ENCODE peak calls at places on chromosomes 12 and 14, in ten cellular contexts. One of them, this sample, is unnamed.

GRCh38 chr14:67358914-67359313 is 690 bp downstream of the ATP6V1D start:
- DNase-seq in astrocyte: no peak
- DNase-seq in GM23338: peak
- DNase-seq in PC-3: peak
- DNase-seq in K562: no peak
- DNase-seq in GM23248: peak
- DNase-seq in H1: no peak
- DNase-seq in fibroblast of lung: no peak
- DNase-seq in neural progenitor cell: peak
- DNase-seq in endothelial cell of umbilical vein: no peak
- DNase-seq in this sample: no peak

GRCh38 chr14:61433169-61433568 is 111.8 kb downstream of the PRKCH start:
- DNase-seq in astrocyte: no peak
- DNase-seq in GM23338: no peak
- DNase-seq in PC-3: peak
- DNase-seq in K562: no peak
- DNase-seq in GM23248: no peak
- DNase-seq in H1: no peak
- DNase-seq in fibroblast of lung: no peak
- DNase-seq in neural progenitor cell: no peak
- DNase-seq in endothelial cell of umbilical vein: peak
- DNase-seq in this sample: no peak

GRCh38 chr12:21659383-21659782 is 1.7 kb upstream of the LDHB start:
- DNase-seq in astrocyte: no peak
- DNase-seq in GM23338: peak
- DNase-seq in PC-3: peak
- DNase-seq in K562: peak
- DNase-seq in GM23248: no peak
- DNase-seq in H1: no peak
- DNase-seq in fibroblast of lung: no peak
- DNase-seq in neural progenitor cell: no peak
- DNase-seq in endothelial cell of umbilical vein: no peak
- DNase-seq in this sample: no peak

GRCh38 chr12:121955258-121956040 is 37.1 kb downstream of the CFAP251 start:
- DNase-seq in astrocyte: no peak
- DNase-seq in GM23338: peak
- DNase-seq in PC-3: peak
- DNase-seq in K562: peak
- DNase-seq in GM23248: peak
- DNase-seq in H1: no peak
- DNase-seq in fibroblast of lung: peak
- DNase-seq in neural progenitor cell: peak
- DNase-seq in endothelial cell of umbilical vein: peak
- DNase-seq in this sample: no peak

GRCh38 chr14:79693935-79694334 is 517.4 kb downstream of the DIO2 start:
- DNase-seq in astrocyte: no peak
- DNase-seq in GM23338: no peak
- DNase-seq in PC-3: no peak
- DNase-seq in K562: no peak
- DNase-seq in GM23248: no peak
- DNase-seq in H1: no peak
- DNase-seq in fibroblast of lung: no peak
- DNase-seq in neural progenitor cell: no peak
- DNase-seq in endothelial cell of umbilical vein: no peak
- DNase-seq in this sample: no peak

GRCh38 chr14:57816568-57817284 is 49.2 kb downstream of the SLC35F4 start:
- DNase-seq in astrocyte: peak
- DNase-seq in GM23338: no peak
- DNase-seq in PC-3: peak
- DNase-seq in K562: no peak
- DNase-seq in GM23248: peak
- DNase-seq in H1: no peak
- DNase-seq in fibroblast of lung: no peak
- DNase-seq in neural progenitor cell: no peak
- DNase-seq in endothelial cell of umbilical vein: no peak
- DNase-seq in this sample: peak

GRCh38 chr14:21093769-21094681 is 4.4 kb downstream of the ZNF219 start:
- DNase-seq in astrocyte: no peak
- DNase-seq in GM23338: peak
- DNase-seq in PC-3: no peak
- DNase-seq in K562: no peak
- DNase-seq in GM23248: no peak
- DNase-seq in H1: no peak
- DNase-seq in fibroblast of lung: no peak
- DNase-seq in neural progenitor cell: peak
- DNase-seq in endothelial cell of umbilical vein: no peak
- DNase-seq in this sample: no peak

GRCh38 chr12:4435537-4435936 is 10.1 kb downstream of the FGF6 start:
- DNase-seq in astrocyte: no peak
- DNase-seq in GM23338: no peak
- DNase-seq in PC-3: no peak
- DNase-seq in K562: no peak
- DNase-seq in GM23248: no peak
- DNase-seq in H1: no peak
- DNase-seq in fibroblast of lung: no peak
- DNase-seq in neural progenitor cell: no peak
- DNase-seq in endothelial cell of umbilical vein: no peak
- DNase-seq in this sample: no peak

GRCh38 chr14:50859296-50859624 is 12.6 kb upstream of the ABHD12B start:
- DNase-seq in astrocyte: no peak
- DNase-seq in GM23338: no peak
- DNase-seq in PC-3: peak
- DNase-seq in K562: no peak
- DNase-seq in GM23248: no peak
- DNase-seq in H1: no peak
- DNase-seq in fibroblast of lung: no peak
- DNase-seq in neural progenitor cell: no peak
- DNase-seq in endothelial cell of umbilical vein: no peak
- DNase-seq in this sample: no peak

GRCh38 chr14:50864237-50864636 is 7.6 kb upstream of the ABHD12B start:
- DNase-seq in astrocyte: no peak
- DNase-seq in GM23338: no peak
- DNase-seq in PC-3: no peak
- DNase-seq in K562: no peak
- DNase-seq in GM23248: no peak
- DNase-seq in H1: no peak
- DNase-seq in fibroblast of lung: no peak
- DNase-seq in neural progenitor cell: no peak
- DNase-seq in endothelial cell of umbilical vein: no peak
- DNase-seq in this sample: no peak

GRCh38 chr14:50862171-50862570 is 9.7 kb upstream of the ABHD12B start:
- DNase-seq in astrocyte: no peak
- DNase-seq in GM23338: no peak
- DNase-seq in PC-3: no peak
- DNase-seq in K562: no peak
- DNase-seq in GM23248: no peak
- DNase-seq in H1: no peak
- DNase-seq in fibroblast of lung: peak
- DNase-seq in neural progenitor cell: no peak
- DNase-seq in endothelial cell of umbilical vein: no peak
- DNase-seq in this sample: no peak

GRCh38 chr14:50856660-50857059 is 15.2 kb upstream of the ABHD12B start:
- DNase-seq in astrocyte: no peak
- DNase-seq in GM23338: no peak
- DNase-seq in PC-3: no peak
- DNase-seq in K562: no peak
- DNase-seq in GM23248: no peak
- DNase-seq in H1: no peak
- DNase-seq in fibroblast of lung: no peak
- DNase-seq in neural progenitor cell: no peak
- DNase-seq in endothelial cell of umbilical vein: no peak
- DNase-seq in this sample: no peak

GRCh38 chr14:50860478-50861086 is 11.3 kb upstream of the ABHD12B start:
- DNase-seq in astrocyte: peak
- DNase-seq in GM23338: peak
- DNase-seq in PC-3: peak
- DNase-seq in K562: peak
- DNase-seq in GM23248: peak
- DNase-seq in H1: peak
- DNase-seq in fibroblast of lung: peak
- DNase-seq in neural progenitor cell: peak
- DNase-seq in endothelial cell of umbilical vein: peak
- DNase-seq in this sample: peak
- H3K27ac ChIP-seq in astrocyte: peak
- H3K27ac ChIP-seq in GM23338: no peak
- H3K27ac ChIP-seq in PC-3: peak
- H3K27ac ChIP-seq in K562: no peak
- H3K27ac ChIP-seq in GM23248: peak
- H3K27ac ChIP-seq in H1: no peak
- H3K27ac ChIP-seq in fibroblast of lung: peak
- H3K27ac ChIP-seq in neural progenitor cell: no peak
- H3K27ac ChIP-seq in endothelial cell of umbilical vein: peak
- H3K27ac ChIP-seq in this sample: peak

DNA sequence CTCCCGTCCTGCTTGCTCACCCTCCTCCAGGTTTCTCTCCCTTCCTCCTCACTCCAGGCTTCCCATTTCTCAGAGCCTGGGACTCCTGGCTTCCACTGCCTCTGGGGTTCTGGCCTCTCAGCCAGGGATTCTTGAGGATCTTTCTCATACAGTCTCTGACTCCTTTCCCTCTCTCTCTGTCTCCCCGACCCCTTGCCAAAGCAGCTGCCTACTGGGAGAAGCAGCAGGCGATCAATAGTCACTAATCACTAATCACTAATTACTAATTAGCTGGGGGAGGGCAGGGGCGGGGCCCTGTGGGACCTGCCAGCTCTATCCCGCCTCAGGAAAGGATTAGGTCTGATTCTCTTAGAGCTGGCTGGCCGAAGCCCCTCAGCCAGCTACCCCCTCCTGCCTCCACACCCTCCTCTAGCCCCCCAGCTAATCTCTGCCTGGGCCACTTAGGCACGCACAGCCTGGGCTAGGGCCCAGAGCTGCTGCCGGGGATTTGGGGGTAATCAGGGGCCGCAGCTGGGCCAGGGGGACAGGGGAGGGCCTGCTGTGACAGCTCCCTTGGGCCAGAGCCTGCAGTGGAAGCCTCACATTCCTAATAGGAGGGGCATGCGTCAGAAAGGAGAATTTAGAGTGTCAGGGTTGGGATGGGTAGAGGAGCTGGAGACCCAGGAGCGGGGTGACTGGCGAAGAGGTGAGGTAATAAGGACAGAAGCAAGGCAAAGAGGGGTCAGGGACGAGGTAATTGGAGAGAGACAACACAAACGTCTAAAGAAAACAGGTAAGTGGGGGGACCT is 2.8 kb downstream of the NXPH4 start:
- DNase-seq in astrocyte: no peak
- DNase-seq in GM23338: no peak
- DNase-seq in PC-3: no peak
- DNase-seq in K562: no peak
- DNase-seq in GM23248: no peak
- DNase-seq in H1: no peak
- DNase-seq in fibroblast of lung: no peak
- DNase-seq in neural progenitor cell: peak
- DNase-seq in endothelial cell of umbilical vein: no peak
- DNase-seq in this sample: no peak
- TF ChIP-seq EZH2 in astrocyte: peak
- TF ChIP-seq EZH2 in GM23338: peak
- TF ChIP-seq EZH2 in PC-3: no peak
- TF ChIP-seq EZH2 in K562: no peak
- TF ChIP-seq EZH2 in GM23248: no peak
- TF ChIP-seq EZH2 in H1: peak
- TF ChIP-seq EZH2 in fibroblast of lung: no peak
- TF ChIP-seq EZH2 in neural progenitor cell: peak
- TF ChIP-seq EZH2 in endothelial cell of umbilical vein: peak
- TF ChIP-seq EZH2 in this sample: peak

GRCh38 chr12:55705802-55706402 is 1.8 kb downstream of the ITGA7 start:
- DNase-seq in astrocyte: no peak
- DNase-seq in GM23338: peak
- DNase-seq in PC-3: no peak
- DNase-seq in K562: peak
- DNase-seq in GM23248: no peak
- DNase-seq in H1: no peak
- DNase-seq in fibroblast of lung: no peak
- DNase-seq in neural progenitor cell: peak
- DNase-seq in endothelial cell of umbilical vein: no peak
- DNase-seq in this sample: no peak

GRCh38 chr12:55704824-55705780 is 2.6 kb downstream of the ITGA7 start:
- DNase-seq in astrocyte: no peak
- DNase-seq in GM23338: no peak
- DNase-seq in PC-3: no peak
- DNase-seq in K562: no peak
- DNase-seq in GM23248: no peak
- DNase-seq in H1: no peak
- DNase-seq in fibroblast of lung: no peak
- DNase-seq in neural progenitor cell: no peak
- DNase-seq in endothelial cell of umbilical vein: no peak
- DNase-seq in this sample: no peak

GRCh38 chr12:55707841-55708694 is at the start of gene ITGA7:
- DNase-seq in astrocyte: no peak
- DNase-seq in GM23338: peak
- DNase-seq in PC-3: peak
- DNase-seq in K562: peak
- DNase-seq in GM23248: peak
- DNase-seq in H1: peak
- DNase-seq in fibroblast of lung: no peak
- DNase-seq in neural progenitor cell: peak
- DNase-seq in endothelial cell of umbilical vein: no peak
- DNase-seq in this sample: no peak

GRCh38 chr12:55708695-55709233 is 1.1 kb upstream of the ITGA7 start:
- DNase-seq in astrocyte: no peak
- DNase-seq in GM23338: no peak
- DNase-seq in PC-3: no peak
- DNase-seq in K562: no peak
- DNase-seq in GM23248: no peak
- DNase-seq in H1: no peak
- DNase-seq in fibroblast of lung: no peak
- DNase-seq in neural progenitor cell: no peak
- DNase-seq in endothelial cell of umbilical vein: no peak
- DNase-seq in this sample: no peak

GRCh38 chr12:55706840-55707671 is 648 bp downstream of the ITGA7 start:
- DNase-seq in astrocyte: no peak
- DNase-seq in GM23338: peak
- DNase-seq in PC-3: no peak
- DNase-seq in K562: no peak
- DNase-seq in GM23248: peak
- DNase-seq in H1: no peak
- DNase-seq in fibroblast of lung: no peak
- DNase-seq in neural progenitor cell: peak
- DNase-seq in endothelial cell of umbilical vein: no peak
- DNase-seq in this sample: no peak
- H3K4me3 ChIP-seq in astrocyte: peak
- H3K4me3 ChIP-seq in GM23338: peak
- H3K4me3 ChIP-seq in PC-3: peak
- H3K4me3 ChIP-seq in K562: peak
- H3K4me3 ChIP-seq in GM23248: peak
- H3K4me3 ChIP-seq in H1: peak
- H3K4me3 ChIP-seq in fibroblast of lung: peak
- H3K4me3 ChIP-seq in neural progenitor cell: peak
- H3K4me3 ChIP-seq in endothelial cell of umbilical vein: peak
- H3K4me3 ChIP-seq in this sample: no peak

DNA sequence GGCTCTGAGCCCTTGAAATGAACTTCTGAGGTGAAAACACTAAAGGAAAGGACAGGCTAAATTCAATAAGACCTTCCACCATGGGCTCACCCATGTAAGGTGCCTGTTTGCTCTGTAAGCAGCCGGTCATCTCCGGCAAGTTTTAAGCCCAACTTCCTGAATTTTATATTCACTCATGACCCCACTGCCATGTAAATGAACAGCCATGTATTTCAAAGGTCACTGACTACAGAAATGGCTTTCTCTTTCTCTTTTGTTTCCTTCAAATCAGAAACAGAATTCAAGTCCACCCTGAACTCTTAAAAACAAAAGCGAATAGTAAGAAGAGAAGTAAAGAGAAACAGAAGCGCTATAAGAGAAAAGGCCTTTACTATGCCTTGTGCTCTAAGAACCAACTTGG is 61.7 kb upstream of the OVCH1 start:
- DNase-seq in astrocyte: no peak
- DNase-seq in GM23338: no peak
- DNase-seq in PC-3: no peak
- DNase-seq in K562: no peak
- DNase-seq in GM23248: no peak
- DNase-seq in H1: no peak
- DNase-seq in fibroblast of lung: no peak
- DNase-seq in neural progenitor cell: no peak
- DNase-seq in endothelial cell of umbilical vein: peak
- DNase-seq in this sample: no peak
- H3K27ac ChIP-seq in astrocyte: no peak
- H3K27ac ChIP-seq in GM23338: no peak
- H3K27ac ChIP-seq in PC-3: no peak
- H3K27ac ChIP-seq in K562: no peak
- H3K27ac ChIP-seq in GM23248: no peak
- H3K27ac ChIP-seq in H1: no peak
- H3K27ac ChIP-seq in fibroblast of lung: no peak
- H3K27ac ChIP-seq in neural progenitor cell: no peak
- H3K27ac ChIP-seq in endothelial cell of umbilical vein: no peak
- H3K27ac ChIP-seq in this sample: no peak

This sample was measured in keratinocyte.